ENCODE peak calls at places on chromosome 13, in nine cellular contexts. One of them, this sample, is unnamed.

GRCh38 chr13:44174769-44175425 is 198.7 kb upstream of the SERP2 start:
- DNase-seq in caudate nucleus: no peak
- DNase-seq in posterior cingulate gyrus: no peak
- DNase-seq in retinal pigment epithelial cell: no peak
- DNase-seq in T-helper 17 cell: no peak
- DNase-seq in cardiac septum: no peak
- DNase-seq in stimulated activated CD8-positive, alpha-beta memory T cell treated with anti-CD3 and anti-CD28 coated beads, Interleukin-15, amount 100 ng/mL, for 24 hours: no peak
- DNase-seq in T-helper 2 cell treated with Interferon-gamma antibody and Interleukin-4, amounts not matched to agents 5 μg/mL and 100 μg/mL, for 36 hours: no peak
- DNase-seq in body of pancreas: no peak
- DNase-seq in this sample: no peak

GRCh38 chr13:48625396-48626076 is 28.2 kb upstream of the CYSLTR2 start:
- DNase-seq in T-helper 2 cell treated with Interferon-gamma antibody and Interleukin-4, amounts not matched to agents 5 μg/mL and 100 μg/mL, for 36 hours: no peak
- DNase-seq in body of pancreas: no peak
- DNase-seq in caudate nucleus: no peak
- DNase-seq in posterior cingulate gyrus: no peak
- DNase-seq in retinal pigment epithelial cell: no peak
- DNase-seq in cardiac septum: no peak
- DNase-seq in stimulated activated CD8-positive, alpha-beta memory T cell treated with anti-CD3 and anti-CD28 coated beads, Interleukin-15, amount 100 ng/mL, for 24 hours: no peak
- DNase-seq in T-helper 17 cell: no peak
- DNase-seq in this sample: no peak

GRCh38 chr13:30266751-30267150 is 40.6 kb downstream of the KATNAL1 start:
- DNase-seq in caudate nucleus: no peak
- DNase-seq in retinal pigment epithelial cell: no peak
- DNase-seq in T-helper 17 cell: no peak
- DNase-seq in stimulated activated CD8-positive, alpha-beta memory T cell treated with anti-CD3 and anti-CD28 coated beads, Interleukin-15, amount 100 ng/mL, for 24 hours: no peak
- DNase-seq in cardiac septum: no peak
- DNase-seq in posterior cingulate gyrus: no peak
- DNase-seq in T-helper 2 cell treated with Interferon-gamma antibody and Interleukin-4, amounts not matched to agents 5 μg/mL and 100 μg/mL, for 36 hours: no peak
- DNase-seq in body of pancreas: no peak
- DNase-seq in this sample: no peak

GRCh38 chr13:43805071-43805468 is 18.3 kb upstream of the ENOX1 start:
- DNase-seq in cardiac septum: no peak
- DNase-seq in T-helper 2 cell treated with Interferon-gamma antibody and Interleukin-4, amounts not matched to agents 5 μg/mL and 100 μg/mL, for 36 hours: no peak
- DNase-seq in T-helper 17 cell: no peak
- DNase-seq in retinal pigment epithelial cell: no peak
- DNase-seq in caudate nucleus: no peak
- DNase-seq in posterior cingulate gyrus: no peak
- DNase-seq in stimulated activated CD8-positive, alpha-beta memory T cell treated with anti-CD3 and anti-CD28 coated beads, Interleukin-15, amount 100 ng/mL, for 24 hours: no peak
- DNase-seq in body of pancreas: no peak
- DNase-seq in this sample: no peak

GRCh38 chr13:49777746-49778614 is 14.5 kb downstream of the KPNA3 start:
- DNase-seq in cardiac septum: no peak
- DNase-seq in caudate nucleus: no peak
- DNase-seq in retinal pigment epithelial cell: no peak
- DNase-seq in stimulated activated CD8-positive, alpha-beta memory T cell treated with anti-CD3 and anti-CD28 coated beads, Interleukin-15, amount 100 ng/mL, for 24 hours: no peak
- DNase-seq in T-helper 17 cell: no peak
- DNase-seq in body of pancreas: no peak
- DNase-seq in T-helper 2 cell treated with Interferon-gamma antibody and Interleukin-4, amounts not matched to agents 5 μg/mL and 100 μg/mL, for 36 hours: no peak
- DNase-seq in posterior cingulate gyrus: no peak
- DNase-seq in this sample: no peak

GRCh38 chr13:109616021-109616420 is 170.4 kb downstream of the IRS2 start:
- DNase-seq in cardiac septum: no peak
- DNase-seq in T-helper 17 cell: no peak
- DNase-seq in T-helper 2 cell treated with Interferon-gamma antibody and Interleukin-4, amounts not matched to agents 5 μg/mL and 100 μg/mL, for 36 hours: no peak
- DNase-seq in posterior cingulate gyrus: no peak
- DNase-seq in caudate nucleus: no peak
- DNase-seq in body of pancreas: no peak
- DNase-seq in stimulated activated CD8-positive, alpha-beta memory T cell treated with anti-CD3 and anti-CD28 coated beads, Interleukin-15, amount 100 ng/mL, for 24 hours: no peak
- DNase-seq in retinal pigment epithelial cell: no peak
- DNase-seq in this sample: no peak

GRCh38 chr13:110338441-110339101 is 31.5 kb downstream of the COL4A2 start:
- DNase-seq in cardiac septum: no peak
- DNase-seq in T-helper 2 cell treated with Interferon-gamma antibody and Interleukin-4, amounts not matched to agents 5 μg/mL and 100 μg/mL, for 36 hours: no peak
- DNase-seq in posterior cingulate gyrus: no peak
- DNase-seq in body of pancreas: no peak
- DNase-seq in retinal pigment epithelial cell: no peak
- DNase-seq in T-helper 17 cell: no peak
- DNase-seq in stimulated activated CD8-positive, alpha-beta memory T cell treated with anti-CD3 and anti-CD28 coated beads, Interleukin-15, amount 100 ng/mL, for 24 hours: no peak
- DNase-seq in caudate nucleus: no peak
- DNase-seq in this sample: no peak

GRCh38 chr13:30421093-30422055 is 919 bp upstream of the UBE2L5 start:
- DNase-seq in T-helper 2 cell treated with Interferon-gamma antibody and Interleukin-4, amounts not matched to agents 5 μg/mL and 100 μg/mL, for 36 hours: peak
- DNase-seq in posterior cingulate gyrus: peak
- DNase-seq in caudate nucleus: peak
- DNase-seq in retinal pigment epithelial cell: no peak
- DNase-seq in cardiac septum: peak
- DNase-seq in T-helper 17 cell: peak
- DNase-seq in body of pancreas: peak
- DNase-seq in stimulated activated CD8-positive, alpha-beta memory T cell treated with anti-CD3 and anti-CD28 coated beads, Interleukin-15, amount 100 ng/mL, for 24 hours: no peak
- DNase-seq in this sample: peak

GRCh38 chr13:62019858-62020257 is 604.2 kb upstream of the PCDH20 start:
- DNase-seq in body of pancreas: no peak
- DNase-seq in T-helper 17 cell: no peak
- DNase-seq in stimulated activated CD8-positive, alpha-beta memory T cell treated with anti-CD3 and anti-CD28 coated beads, Interleukin-15, amount 100 ng/mL, for 24 hours: no peak
- DNase-seq in caudate nucleus: no peak
- DNase-seq in T-helper 2 cell treated with Interferon-gamma antibody and Interleukin-4, amounts not matched to agents 5 μg/mL and 100 μg/mL, for 36 hours: no peak
- DNase-seq in cardiac septum: no peak
- DNase-seq in retinal pigment epithelial cell: no peak
- DNase-seq in posterior cingulate gyrus: no peak
- DNase-seq in this sample: no peak

GRCh38 chr13:114035583-114036501 is 62.0 kb upstream of the C13orf46 start:
- DNase-seq in retinal pigment epithelial cell: no peak
- DNase-seq in T-helper 17 cell: no peak
- DNase-seq in posterior cingulate gyrus: peak
- DNase-seq in cardiac septum: no peak
- DNase-seq in stimulated activated CD8-positive, alpha-beta memory T cell treated with anti-CD3 and anti-CD28 coated beads, Interleukin-15, amount 100 ng/mL, for 24 hours: no peak
- DNase-seq in caudate nucleus: peak
- DNase-seq in T-helper 2 cell treated with Interferon-gamma antibody and Interleukin-4, amounts not matched to agents 5 μg/mL and 100 μg/mL, for 36 hours: no peak
- DNase-seq in body of pancreas: peak
- DNase-seq in this sample: peak

GRCh38 chr13:33272531-33273124 is 12.9 kb downstream of the STARD13 start:
- DNase-seq in caudate nucleus: no peak
- DNase-seq in T-helper 17 cell: no peak
- DNase-seq in cardiac septum: no peak
- DNase-seq in retinal pigment epithelial cell: no peak
- DNase-seq in stimulated activated CD8-positive, alpha-beta memory T cell treated with anti-CD3 and anti-CD28 coated beads, Interleukin-15, amount 100 ng/mL, for 24 hours: no peak
- DNase-seq in body of pancreas: peak
- DNase-seq in T-helper 2 cell treated with Interferon-gamma antibody and Interleukin-4, amounts not matched to agents 5 μg/mL and 100 μg/mL, for 36 hours: no peak
- DNase-seq in posterior cingulate gyrus: no peak
- DNase-seq in this sample: no peak

GRCh38 chr13:113796948-113797676 is 38.1 kb downstream of the TMEM255B start:
- DNase-seq in posterior cingulate gyrus: peak
- DNase-seq in body of pancreas: no peak
- DNase-seq in caudate nucleus: no peak
- DNase-seq in retinal pigment epithelial cell: no peak
- DNase-seq in cardiac septum: peak
- DNase-seq in stimulated activated CD8-positive, alpha-beta memory T cell treated with anti-CD3 and anti-CD28 coated beads, Interleukin-15, amount 100 ng/mL, for 24 hours: no peak
- DNase-seq in T-helper 2 cell treated with Interferon-gamma antibody and Interleukin-4, amounts not matched to agents 5 μg/mL and 100 μg/mL, for 36 hours: no peak
- DNase-seq in T-helper 17 cell: no peak
- DNase-seq in this sample: no peak

GRCh38 chr13:55948175-55948574 is 1192.5 kb upstream of the PRR20A start:
- DNase-seq in posterior cingulate gyrus: peak
- DNase-seq in stimulated activated CD8-positive, alpha-beta memory T cell treated with anti-CD3 and anti-CD28 coated beads, Interleukin-15, amount 100 ng/mL, for 24 hours: no peak
- DNase-seq in caudate nucleus: no peak
- DNase-seq in retinal pigment epithelial cell: no peak
- DNase-seq in T-helper 17 cell: no peak
- DNase-seq in body of pancreas: no peak
- DNase-seq in T-helper 2 cell treated with Interferon-gamma antibody and Interleukin-4, amounts not matched to agents 5 μg/mL and 100 μg/mL, for 36 hours: no peak
- DNase-seq in cardiac septum: no peak
- DNase-seq in this sample: no peak

GRCh38 chr13:38395505-38395803 is 45.8 kb downstream of the UFM1 start:
- DNase-seq in stimulated activated CD8-positive, alpha-beta memory T cell treated with anti-CD3 and anti-CD28 coated beads, Interleukin-15, amount 100 ng/mL, for 24 hours: no peak
- DNase-seq in caudate nucleus: no peak
- DNase-seq in retinal pigment epithelial cell: no peak
- DNase-seq in T-helper 17 cell: no peak
- DNase-seq in T-helper 2 cell treated with Interferon-gamma antibody and Interleukin-4, amounts not matched to agents 5 μg/mL and 100 μg/mL, for 36 hours: no peak
- DNase-seq in body of pancreas: no peak
- DNase-seq in cardiac septum: no peak
- DNase-seq in posterior cingulate gyrus: no peak
- DNase-seq in this sample: no peak

GRCh38 chr13:106118996-106119395 is 416.5 kb downstream of the EFNB2 start:
- DNase-seq in body of pancreas: no peak
- DNase-seq in T-helper 2 cell treated with Interferon-gamma antibody and Interleukin-4, amounts not matched to agents 5 μg/mL and 100 μg/mL, for 36 hours: no peak
- DNase-seq in retinal pigment epithelial cell: no peak
- DNase-seq in stimulated activated CD8-positive, alpha-beta memory T cell treated with anti-CD3 and anti-CD28 coated beads, Interleukin-15, amount 100 ng/mL, for 24 hours: no peak
- DNase-seq in T-helper 17 cell: no peak
- DNase-seq in caudate nucleus: no peak
- DNase-seq in posterior cingulate gyrus: no peak
- DNase-seq in cardiac septum: no peak
- DNase-seq in this sample: no peak

GRCh38 chr13:65843314-65843731 is 1386.8 kb downstream of the PCDH9 start:
- DNase-seq in posterior cingulate gyrus: peak
- DNase-seq in retinal pigment epithelial cell: no peak
- DNase-seq in cardiac septum: no peak
- DNase-seq in body of pancreas: no peak
- DNase-seq in T-helper 2 cell treated with Interferon-gamma antibody and Interleukin-4, amounts not matched to agents 5 μg/mL and 100 μg/mL, for 36 hours: no peak
- DNase-seq in caudate nucleus: no peak
- DNase-seq in T-helper 17 cell: no peak
- DNase-seq in stimulated activated CD8-positive, alpha-beta memory T cell treated with anti-CD3 and anti-CD28 coated beads, Interleukin-15, amount 100 ng/mL, for 24 hours: no peak
- DNase-seq in this sample: no peak